ENCODE peak calls at places on chromosomes 4 and X, in nine cellular contexts. V is NCI-H345; B is left ventricle myocardium inferior; N is ELR; F is fibroblast of gingiva; T is NCI-H1694 treated with DMSO at 0.1 percent for 48 hours; S is DMS153; Q is stimulated activated CD8-positive, alpha-beta memory T cell treated with anti-CD3 and anti-CD28 coated beads, Interleukin-7, amount 100 ng/mL, for 1 hour; D is activated CD4-positive, alpha-beta memory T cell treated with anti-CD3 and anti-CD28 coated beads, Interleukin-2, amount 10 ng/mL, durations not matched to agents 7 days and 5 days. G is an unnamed sample.

GRCh38 chr4:147396105-147396504 is 84.8 kb upstream of the EDNRA start:
- DNase-seq in N (no peak), S (no peak), F (no peak), V (no peak), B (no peak), Q (no peak), T (no peak), D (no peak), G (no peak)

GRCh38 chrX:115350696-115351408 is 61.3 kb downstream of the LUZP4 start:
- DNase-seq in Q (no peak), T (no peak), N (peak; percentile 58), B (no peak), V (peak; percentile 69), F (peak; percentile 75), D (no peak), S (no peak), G (no peak)

GRCh38 chr4:7802093-7802726 is 137.5 kb downstream of the AFAP1 start:
- DNase-seq in F (peak; percentile 68), S (peak; percentile 16), T (peak; percentile 51), D (peak; percentile 86), Q (peak; percentile 62), V (peak; percentile 30), B (peak; percentile 75), N (peak; percentile 78), G (peak; percentile 61)

GRCh38 chr4:675036-675804 is 878 bp downstream of the MYL5 start:
- DNase-seq in T (no peak), D (no peak), F (no peak), Q (no peak), N (no peak), B (peak; percentile 33), S (no peak), V (no peak), G (no peak)

GRCh38 chr4:7876096-7876993 is 63.3 kb downstream of the AFAP1 start:
- DNase-seq in F (peak; percentile 25), D (peak; percentile 59), N (peak; percentile 51), T (peak; percentile 31), B (no peak), V (no peak), Q (peak; percentile 23), S (no peak), G (no peak)

GRCh38 chrX:18984381-18985185 is 669 bp upstream of the PHKA2 start:
- DNase-seq in V (peak; percentile 86), F (peak; percentile 66), B (peak; percentile 82), T (peak; percentile 55), S (peak; percentile 51), Q (peak; percentile 71), N (peak; percentile 81), D (peak; percentile 85), G (peak; percentile 88)

GRCh38 chr4:1713003-1713397 is 881 bp upstream of the SLBP start:
- DNase-seq in D (no peak), B (no peak), V (peak; percentile 33), S (no peak), T (no peak), Q (no peak), F (no peak), N (no peak), G (no peak)

GRCh38 chr4:133594246-133595207 is 445.4 kb downstream of the PCDH10 start:
- DNase-seq in B (no peak), V (no peak), T (no peak), S (no peak), F (peak; percentile 85), D (no peak), Q (no peak), N (peak; percentile 64), G (no peak)

GRCh38 chr4:21827575-21827974 is 121.0 kb downstream of the KCNIP4 start:
- DNase-seq in V (no peak), T (no peak), B (no peak), N (peak; percentile 5), D (no peak), F (peak; percentile 44), Q (no peak), S (no peak), G (no peak)

GRCh38 chr4:5051210-5051691 is at the start of gene STK32B:
- DNase-seq in T (no peak), S (peak; percentile 31), V (peak; percentile 29), D (peak; percentile 32), B (peak; percentile 70), F (peak; percentile 71), Q (no peak), N (peak; percentile 79), G (peak; percentile 19)

GRCh38 chrX:105526431-105526830 is 295.9 kb upstream of the NRK start:
- DNase-seq in N (no peak), T (no peak), F (no peak), Q (no peak), S (no peak), D (no peak), V (no peak), B (no peak), G (no peak)

GRCh38 chr4:176789955-176790354 is 2.8 kb downstream of the VEGFC start:
- DNase-seq in V (no peak), D (no peak), F (peak; percentile 70), B (no peak), Q (no peak), T (no peak), N (peak; percentile 94), S (peak; percentile 11), G (no peak)

GRCh38 chr4:1556541-1557220 is 127.4 kb downstream of the FAM53A start:
- DNase-seq in F (no peak), B (no peak), V (no peak), Q (no peak), N (no peak), D (no peak), T (no peak), S (no peak), G (no peak)

GRCh38 chr4:103719320-103720204 is at the start of gene TACR3:
- DNase-seq in D (no peak), B (no peak), S (no peak), Q (no peak), N (peak; percentile 18), V (no peak), T (no peak), F (no peak), G (no peak)

GRCh38 chr4:130675262-130675661 is 1579.3 kb downstream of the C4orf33 start:
- DNase-seq in B (no peak), N (no peak), V (no peak), D (no peak), F (no peak), Q (no peak), S (peak; percentile 53), T (no peak), G (no peak)

GRCh38 chr4:152458801-152459302 is 77.0 kb downstream of the FBXW7 start:
- DNase-seq in T (no peak), D (no peak), S (no peak), V (no peak), B (no peak), F (peak; percentile 58), N (no peak), Q (no peak), G (peak; percentile 38)

GRCh38 chr4:6331018-6331417 is 61.4 kb downstream of the WFS1 start:
- DNase-seq in N (peak; percentile 38), B (no peak), S (no peak), Q (no peak), T (peak; percentile 31), F (no peak), D (peak; percentile 47), V (peak; percentile 2), G (peak; percentile 27)

GRCh38 chr4:185061610-185062009 is 43.3 kb downstream of the HELT start:
- DNase-seq in T (no peak), Q (no peak), N (no peak), V (no peak), F (no peak), S (no peak), D (no peak), B (no peak), G (no peak)

G was measured in B cell.